ENCODE peak calls at places on chromosomes 3 and 15, in ten cellular contexts. Z, V, S, O, H, D, I, Y, T and P are unnamed samples.
A peak's percentile ranks its signal among the peaks of the same experiment; 100 is the strongest.

GRCh38 chr3:2770451-2770850 is 339.7 kb downstream of the IL5RA start:
- DNase-seq in D (no peak), T (no peak), Y (no peak), S (no peak), H (no peak), V (peak; percentile 56), Z (peak; percentile 34), O (no peak), I (no peak), P (no peak)

GRCh38 chr3:72346526-72346926 is 501.7 kb downstream of the SHQ1 start:
- DNase-seq in V (peak; percentile 70), S (no peak), T (peak; percentile 64), Y (no peak), O (peak; percentile 90), I (peak; percentile 98), H (peak; percentile 92), Z (no peak), D (no peak), P (peak; percentile 34)

GRCh38 chr3:151631946-151632345 is 101.8 kb upstream of the AADACL2 start:
- DNase-seq in V (no peak), T (no peak), O (no peak), D (no peak), S (no peak), I (no peak), H (no peak), Y (no peak), Z (no peak), P (no peak)

GRCh38 chr3:59469948-59470723 is 420.3 kb upstream of the CFAP20DC start:
- DNase-seq in O (no peak), D (no peak), Z (no peak), I (peak; percentile 65), T (no peak), S (no peak), H (peak; percentile 80), V (no peak), Y (no peak), P (no peak)

GRCh38 chr15:90893175-90894090 is 9.1 kb downstream of the FES start:
- DNase-seq in I (no peak), T (no peak), Y (no peak), S (no peak), Z (no peak), H (no peak), O (no peak), D (no peak), V (no peak), P (no peak)

GRCh38 chr3:182440101-182440500 is 353.2 kb upstream of the ATP11B start:
- DNase-seq in Y (no peak), T (no peak), O (no peak), S (no peak), Z (no peak), I (no peak), H (peak; percentile 28), V (no peak), D (no peak), P (no peak)

GRCh38 chr15:75693501-75694240 is 19.0 kb downstream of the CSPG4 start:
- DNase-seq in O (peak; percentile 80), I (peak; percentile 77), S (no peak), V (peak; percentile 41), H (peak; percentile 22), T (no peak), Y (no peak), D (no peak), Z (no peak), P (no peak)

GRCh38 chr3:184765730-184766074 is 46.3 kb upstream of the VPS8 start:
- DNase-seq in H (peak; percentile 98), S (no peak), T (no peak), V (no peak), Z (no peak), O (peak; percentile 45), D (no peak), I (peak; percentile 24), Y (no peak), P (no peak)

GRCh38 chr15:64185331-64185911 is 22.6 kb upstream of the PPIB start:
- DNase-seq in Z (no peak), H (peak; percentile 20), Y (no peak), S (no peak), D (no peak), T (no peak), I (no peak), O (no peak), V (no peak), P (no peak)

GRCh38 chr3:16759227-16759903 is 125.4 kb upstream of the PLCL2 start:
- DNase-seq in S (no peak), O (no peak), D (no peak), V (no peak), Y (no peak), T (no peak), Z (no peak), H (peak; percentile 72), I (no peak), P (no peak)

GRCh38 chr3:71309342-71309741 is 274.2 kb downstream of the FOXP1 start:
- DNase-seq in I (no peak), Y (no peak), H (peak; percentile 67), T (no peak), D (no peak), Z (no peak), V (no peak), S (no peak), O (no peak), P (peak; percentile 84)

GRCh38 chr3:32460031-32460749 is 42.5 kb downstream of the CMTM6 start:
- DNase-seq in V (peak; percentile 84), I (no peak), H (peak; percentile 27), D (no peak), T (no peak), S (peak; percentile 81), O (peak; percentile 43), Z (no peak), Y (peak; percentile 4), P (peak; percentile 92)

GRCh38 chr3:10561942-10562565 is 56.7 kb upstream of the ATP2B2 start:
- DNase-seq in S (no peak), Z (no peak), Y (no peak), H (no peak), T (no peak), I (no peak), V (no peak), D (no peak), O (no peak), P (no peak)

GRCh38 chr15:24916305-24917009 is 38.3 kb upstream of the SNRPN start:
- DNase-seq in S (no peak), O (peak; percentile 56), I (no peak), T (no peak), V (no peak), D (no peak), Y (no peak), Z (no peak), H (no peak), P (peak; percentile 54)

GRCh38 chr3:175397407-175397806 is 538.3 kb downstream of the NAALADL2 start:
- DNase-seq in Z (no peak), O (no peak), S (no peak), H (no peak), T (no peak), D (no peak), Y (no peak), V (peak; percentile 39), I (no peak), P (no peak)

GRCh38 chr3:10519236-10519635 is 13.8 kb upstream of the ATP2B2 start:
- DNase-seq in Z (no peak), V (no peak), T (no peak), Y (no peak), H (no peak), D (no peak), O (no peak), I (no peak), S (no peak), P (no peak)

GRCh38 chr3:56928379-56929068 is 126.8 kb upstream of the ARHGEF3 start:
- DNase-seq in O (no peak), V (no peak), D (no peak), S (no peak), T (peak; percentile 20), Y (no peak), H (peak; percentile 9), Z (no peak), I (peak; percentile 55), P (peak; percentile 49)

GRCh38 chr15:66823601-66824000 is 121.6 kb downstream of the SMAD6 start:
- DNase-seq in H (no peak), D (no peak), Y (no peak), O (no peak), I (no peak), V (no peak), S (no peak), T (no peak), Z (no peak), P (no peak)

GRCh38 chr3:188037116-188037718 is 116.7 kb upstream of the LPP start:
- DNase-seq in V (no peak), Y (no peak), S (peak; percentile 14), T (no peak), H (peak; percentile 47), Z (no peak), O (no peak), I (peak; percentile 55), D (no peak), P (no peak)

GRCh38 chr15:96972201-96972600 is 641.7 kb downstream of the NR2F2 start:
- DNase-seq in H (no peak), T (no peak), I (no peak), O (no peak), Z (no peak), Y (no peak), V (no peak), D (no peak), S (no peak), P (no peak)

GRCh38 chr3:197499427-197499826 is 56.3 kb downstream of the BDH1 start:
- DNase-seq in H (peak; percentile 97), D (no peak), S (no peak), Z (no peak), O (no peak), Y (no peak), I (no peak), V (no peak), T (no peak), P (no peak)

GRCh38 chr15:88802250-88802990 is 816 bp upstream of the ACAN start:
- DNase-seq in H (no peak), S (no peak), I (no peak), Y (no peak), Z (no peak), V (no peak), O (no peak), D (no peak), T (no peak), P (no peak)

GRCh38 chr15:43775411-43775965 is 1.3 kb downstream of the ELL3 start:
- DNase-seq in O (no peak), Y (peak; percentile 88), T (peak; percentile 35), H (peak; percentile 82), Z (no peak), S (peak; percentile 45), V (peak; percentile 23), D (no peak), I (peak; percentile 30), P (no peak)

GRCh38 chr15:63395730-63396545 is 14.3 kb upstream of the CA12 start:
- DNase-seq in I (no peak), Z (no peak), H (no peak), V (no peak), S (no peak), T (no peak), D (no peak), O (no peak), Y (no peak), P (no peak)

GRCh38 chr3:197576838-197577237 is 21.1 kb upstream of the BDH1 start:
- DNase-seq in Z (no peak), D (no peak), T (no peak), O (no peak), H (no peak), V (no peak), Y (no peak), I (no peak), S (no peak), P (no peak)

GRCh38 chr3:76523337-76523736 is 516.6 kb upstream of the ROBO2 start:
- DNase-seq in H (no peak), Z (no peak), T (no peak), I (no peak), S (no peak), V (no peak), D (no peak), Y (no peak), O (no peak), P (no peak)

GRCh38 chr15:56933420-56934210 is 15.2 kb downstream of the TCF12 start:
- DNase-seq in I (no peak), T (no peak), H (no peak), V (no peak), Y (no peak), S (no peak), Z (no peak), D (no peak), O (no peak), P (no peak)

GRCh38 chr3:182940266-182940808 is 40.0 kb downstream of the DCUN1D1 start:
- DNase-seq in Y (no peak), H (no peak), V (no peak), D (no peak), S (no peak), I (no peak), O (no peak), T (no peak), Z (no peak), P (no peak)